ENCODE peak calls at places on chromosomes 6 and 20, in five cellular contexts. O, T, S, N and J are unnamed samples.

GRCh38 chr6:36873612-36874011 is 991 bp downstream of the PPIL1 start:
- DNase-seq in O (no peak), T (no peak), S (no peak), N (no peak), J (no peak)

GRCh38 chr6:2655844-2656433 is 94.8 kb downstream of the MYLK4 start:
- DNase-seq in O (no peak), T (no peak), S (no peak), N (no peak), J (no peak)

GRCh38 chr20:53642196-53643030 is 48.8 kb upstream of the ZNF217 start:
- DNase-seq in O (no peak), T (no peak), S (no peak), N (no peak), J (peak)

GRCh38 chr6:684831-685636 is 7.9 kb downstream of the EXOC2 start:
- DNase-seq in O (peak), T (no peak), S (no peak), N (no peak), J (peak)

GRCh38 chr20:25336561-25337422 is 53.8 kb downstream of the ABHD12 start:
- DNase-seq in O (peak), T (no peak), S (no peak), N (no peak), J (no peak)

GRCh38 chr20:44720617-44720993 is 5.4 kb downstream of the CCN5 start:
- DNase-seq in O (peak), T (no peak), S (no peak), N (no peak), J (no peak)

GRCh38 chr20:37294262-37294981 is 5.0 kb downstream of the MANBAL start:
- DNase-seq in O (peak), T (no peak), S (no peak), N (no peak), J (no peak)

GRCh38 chr6:111850288-111850937 is 22.8 kb downstream of the FYN start:
- DNase-seq in O (no peak), T (no peak), S (no peak), N (no peak), J (peak)

GRCh38 chr6:130997061-130997753 is 65.8 kb downstream of the EPB41L2 start:
- DNase-seq in O (peak), T (no peak), S (no peak), N (no peak), J (no peak)

GRCh38 chr6:147395158-147395557 is 113.3 kb upstream of the SAMD5 start:
- DNase-seq in O (peak), T (no peak), S (no peak), N (no peak), J (no peak)

GRCh38 chr20:57476073-57476526 is 48.8 kb downstream of the CTCFL start:
- DNase-seq in O (no peak), T (no peak), S (no peak), N (peak), J (no peak)

GRCh38 chr6:113723182-113723581 is 134.0 kb upstream of the MARCKS start:
- DNase-seq in O (no peak), T (no peak), S (no peak), N (no peak), J (no peak)

GRCh38 chr6:127951172-127951995 is 50.5 kb upstream of the THEMIS start:
- DNase-seq in O (no peak), T (no peak), S (no peak), N (no peak), J (peak)

GRCh38 chr6:113317870-113318269 is 539.3 kb upstream of the MARCKS start:
- DNase-seq in O (no peak), T (peak), S (no peak), N (no peak), J (no peak)

GRCh38 chr6:132161283-132161682 is 210.1 kb upstream of the CCN2 start:
- DNase-seq in O (peak), T (peak), S (no peak), N (no peak), J (no peak)

GRCh38 chr20:25225642-25226432 is 22.0 kb upstream of the PYGB start:
- DNase-seq in O (no peak), T (no peak), S (no peak), N (no peak), J (no peak)

GRCh38 chr6:20644667-20645370 is 110.6 kb downstream of the CDKAL1 start:
- DNase-seq in O (no peak), T (no peak), S (no peak), N (no peak), J (no peak)

GRCh38 chr20:16601019-16601418 is 27.8 kb upstream of the KIF16B start:
- DNase-seq in O (peak), T (no peak), S (no peak), N (no peak), J (no peak)

GRCh38 chr20:64080013-64080812 is at the start of gene OPRL1:
- DNase-seq in O (no peak), T (no peak), S (no peak), N (no peak), J (no peak)

GRCh38 chr6:155117266-155117665 is 122.2 kb downstream of the TIAM2 start:
- DNase-seq in O (peak), T (no peak), S (no peak), N (no peak), J (no peak)

GRCh38 chr6:154157082-154157481 is 118.0 kb downstream of the OPRM1 start:
- DNase-seq in O (peak), T (no peak), S (no peak), N (no peak), J (peak)

GRCh38 chr20:31517373-31517772 is 3.1 kb downstream of the HM13 start:
- DNase-seq in O (peak), T (no peak), S (peak), N (no peak), J (no peak)

GRCh38 chr6:53894086-53894485 is 99.3 kb downstream of the LRRC1 start:
- DNase-seq in O (peak), T (peak), S (no peak), N (no peak), J (no peak)

GRCh38 chr6:150189176-150189575 is 46.3 kb downstream of the PPP1R14C start:
- DNase-seq in O (no peak), T (no peak), S (no peak), N (no peak), J (no peak)

GRCh38 chr6:118317581-118318563 is 230.2 kb upstream of the PLN start:
- DNase-seq in O (peak), T (no peak), S (no peak), N (no peak), J (no peak)

GRCh38 chr6:90284236-90284744 is 12.4 kb downstream of the BACH2 start:
- DNase-seq in O (peak), T (no peak), S (no peak), N (no peak), J (no peak)

GRCh38 chr6:123210645-123211044 is 214.6 kb downstream of the CLVS2 start:
- DNase-seq in O (no peak), T (no peak), S (no peak), N (no peak), J (no peak)

GRCh38 chr6:14393910-14394309 is 276.3 kb downstream of the CD83 start:
- DNase-seq in O (no peak), T (no peak), S (no peak), N (no peak), J (no peak)

GRCh38 chr6:159305159-159305558 is 136.0 kb downstream of the FNDC1 start:
- DNase-seq in O (no peak), T (no peak), S (no peak), N (no peak), J (no peak)

GRCh38 chr6:135517527-135517926 is 20.0 kb upstream of the AHI1 start:
- DNase-seq in O (no peak), T (no peak), S (no peak), N (no peak), J (no peak)

GRCh38 chr20:31260326-31260932 is 3.0 kb downstream of the DEFB115 start:
- DNase-seq in O (no peak), T (no peak), S (no peak), N (no peak), J (no peak)

GRCh38 chr6:13048113-13048512 is 280.2 kb downstream of the TBC1D7 start:
- DNase-seq in O (no peak), T (no peak), S (no peak), N (no peak), J (no peak)

GRCh38 chr6:109456283-109456583 is 661 bp upstream of the MICAL1 start:
- DNase-seq in O (no peak), T (no peak), S (no peak), N (no peak), J (no peak)

GRCh38 chr6:1500874-1501273 is 108.8 kb upstream of the FOXC1 start:
- DNase-seq in O (no peak), T (no peak), S (no peak), N (no peak), J (no peak)

GRCh38 chr6:119727504-119728219 is 378.1 kb upstream of the MAN1A1 start:
- DNase-seq in O (no peak), T (no peak), S (no peak), N (peak), J (no peak)

GRCh38 chr6:9647599-9647998 is 767.3 kb downstream of the TFAP2A start:
- DNase-seq in O (no peak), T (no peak), S (no peak), N (no peak), J (no peak)

GRCh38 chr6:35190306-35190705 is 23.4 kb upstream of the SCUBE3 start:
- DNase-seq in O (no peak), T (no peak), S (no peak), N (no peak), J (no peak)